ENCODE peak calls at places on chromosomes 5 and 9, in eight cellular contexts. J, K, C, F, U, S, Y and B are unnamed samples.

GRCh38 chr5:33343661-33344327 is 97.0 kb upstream of the TARS1 start:
- DNase-seq in J (peak; percentile 51), K (no peak), C (no peak), F (no peak), U (no peak), S (peak; percentile 92), Y (no peak), B (no peak)

GRCh38 chr9:89549031-89549644 is 51.2 kb upstream of the SEMA4D start:
- DNase-seq in J (peak; percentile 96), K (peak; percentile 68), C (peak; percentile 83), F (peak; percentile 59), U (peak; percentile 81), S (peak; percentile 65), Y (peak; percentile 94), B (peak; percentile 64)

GRCh38 chr5:177600458-177601018 is 606 bp downstream of the B4GALT7 start:
- DNase-seq in J (no peak), K (no peak), C (no peak), F (no peak), U (peak; percentile 19), S (peak; percentile 55), Y (no peak), B (no peak)

GRCh38 chr5:135019314-135019713 is 14.7 kb downstream of the PITX1 start:
- DNase-seq in J (no peak), K (no peak), C (no peak), F (no peak), U (no peak), S (no peak), Y (no peak), B (no peak)

GRCh38 chr5:161311965-161312364 is 234.6 kb downstream of the GABRB2 start:
- DNase-seq in J (no peak), K (no peak), C (no peak), F (no peak), U (no peak), S (no peak), Y (no peak), B (no peak)

GRCh38 chr9:8857330-8858249 is 1058.0 kb upstream of the DMAC1 start:
- DNase-seq in J (peak; percentile 43), K (no peak), C (peak; percentile 25), F (no peak), U (no peak), S (peak; percentile 3), Y (peak; percentile 20), B (no peak)

GRCh38 chr5:15492545-15492944 is 7.4 kb upstream of the FBXL7 start:
- DNase-seq in J (no peak), K (no peak), C (no peak), F (no peak), U (no peak), S (no peak), Y (no peak), B (no peak)

GRCh38 chr5:65029178-65029577 is 260.4 kb downstream of the CWC27 start:
- DNase-seq in J (no peak), K (no peak), C (no peak), F (no peak), U (no peak), S (peak; percentile 37), Y (no peak), B (no peak)

GRCh38 chr5:37837101-37838032 is 2.5 kb downstream of the GDNF start:
- DNase-seq in J (peak; percentile 93), K (peak; percentile 58), C (peak; percentile 66), F (peak; percentile 38), U (peak; percentile 3), S (peak; percentile 81), Y (peak; percentile 86), B (no peak)

GRCh38 chr9:137880160-137880975 is 2.8 kb downstream of the CACNA1B start:
- DNase-seq in J (no peak), K (no peak), C (no peak), F (no peak), U (no peak), S (no peak), Y (no peak), B (no peak)